ENCODE peak calls at places on chromosome 11, in four cellular contexts. J is T-helper 1 cell; Q is stimulated activated CD8-positive, alpha-beta memory T cell treated with anti-CD3 and anti-CD28 coated beads, Interleukin-4, amount 100 ng/mL, for 24 hours; G is nucleus accumbens. V is an unnamed sample.

GRCh38 chr11:106152013-106152412 is 74.6 kb downstream of the AASDHPPT start:
- DNase-seq in G (no peak), Q (no peak), J (no peak), V (no peak)

GRCh38 chr11:10485646-10486045 is 30.6 kb downstream of the AMPD3 start:
- DNase-seq in Q (no peak), J (no peak), G (no peak), V (no peak)

GRCh38 chr11:95296165-95296564 is 65.2 kb upstream of the SESN3 start:
- DNase-seq in J (no peak), Q (no peak), G (no peak), V (no peak)

GRCh38 chr11:34250732-34251639 is 106.8 kb downstream of the ABTB2 start:
- DNase-seq in G (peak), Q (peak), J (peak), V (no peak)

GRCh38 chr11:130600139-130600538 is 151.7 kb downstream of the ADAMTS15 start:
- DNase-seq in J (no peak), G (no peak), Q (no peak), V (no peak)

GRCh38 chr11:64299847-64300648 is at the start of gene CATSPERZ:
- DNase-seq in J (no peak), Q (no peak), G (no peak), V (no peak)

GRCh38 chr11:47384498-47384897 is 6.2 kb upstream of the SPI1 start:
- DNase-seq in Q (no peak), J (no peak), G (no peak), V (no peak)

GRCh38 chr11:45245237-45246045 is 40.7 kb downstream of the SYT13 start:
- DNase-seq in Q (no peak), G (no peak), J (no peak), V (no peak)

GRCh38 chr11:59174664-59175033 is 2.7 kb downstream of the DTX4 start:
- DNase-seq in G (no peak), J (no peak), Q (no peak), V (no peak)

GRCh38 chr11:75689861-75690641 is 21.2 kb upstream of the MAP6 start:
- DNase-seq in G (no peak), J (no peak), Q (no peak), V (no peak)

GRCh38 chr11:57798905-57799559 is 37.4 kb downstream of the CTNND1 start:
- DNase-seq in J (no peak), G (no peak), Q (no peak), V (no peak)

V was measured in progenitor cell of endocrine pancreas.